ENCODE peak calls at places on chromosomes 3 and 15, in nine cellular contexts. Q is uterus, P is IMR-90, M is ovary, I is heart right ventricle, E is breast epithelium, X is astrocyte, U is adrenal gland, C is RWPE2. B is an unnamed sample. For H3K4me1, the result is how much of the 10 kb centered on the place peaks cover.

GRCh38 chr3:73521936-73522335 is 102.8 kb downstream of the PDZRN3 start:
- DNase-seq in Q (no peak), P (no peak), M (no peak), I (no peak), E (no peak), X (no peak), U (no peak), C (no peak), B (no peak)

GRCh38 chr3:134753999-134754742 is 40.9 kb upstream of the EPHB1 start:
- DNase-seq in Q (no peak), P (no peak), M (no peak), I (no peak), E (no peak), X (no peak), U (no peak), C (no peak), B (no peak)

GRCh38 chr15:40923551-40923950 is 5.6 kb upstream of the DLL4 start:
- DNase-seq in Q (no peak), P (peak), M (no peak), I (no peak), E (no peak), X (no peak), U (no peak), C (no peak), B (no peak)

GRCh38 chr15:75368689-75369239 is 357 bp upstream of the MAN2C1 start:
- DNase-seq in Q (no peak), P (peak), M (no peak), I (no peak), E (no peak), X (peak), U (no peak), C (no peak), B (no peak)

GRCh38 chr3:130992344-130992743 is 34.3 kb downstream of the ASTE1 start:
- DNase-seq in Q (no peak), P (no peak), M (no peak), I (no peak), E (no peak), X (no peak), U (no peak), C (no peak), B (no peak)

GRCh38 chr15:98754283-98755022 is 106.1 kb downstream of the IGF1R start:
- DNase-seq in Q (no peak), P (peak), M (no peak), I (no peak), E (no peak), X (peak), U (peak), C (no peak), B (no peak)

GRCh38 chr3:12399226-12399625 is 85.1 kb upstream of the TSEN2 start:
- DNase-seq in Q (no peak), P (no peak), M (no peak), I (no peak), E (no peak), X (no peak), U (no peak), C (no peak), B (no peak)

GRCh38 chr3:14359348-14359747 is 43.1 kb upstream of the SLC6A6 start:
- DNase-seq in Q (no peak), P (no peak), M (no peak), I (no peak), E (no peak), X (no peak), U (no peak), C (no peak), B (no peak)

GRCh38 chr15:59406446-59406845 is 31.5 kb upstream of the FAM81A start:
- DNase-seq in Q (no peak), P (no peak), M (no peak), I (no peak), E (no peak), X (no peak), U (no peak), C (no peak), B (no peak)

GRCh38 chr15:96416934-96417759 is 86.6 kb downstream of the NR2F2 start:
- DNase-seq in Q (peak), P (peak), M (no peak), I (no peak), E (no peak), X (no peak), U (peak), C (no peak), B (no peak)

GRCh38 chr3:196969001-196969659 is 497 bp upstream of the PIGZ start:
- DNase-seq in Q (no peak), P (no peak), M (no peak), I (peak), E (no peak), X (no peak), U (peak), C (no peak), B (peak)

GRCh38 chr3:172305974-172306373 is 142.3 kb downstream of the GHSR start:
- DNase-seq in Q (no peak), P (no peak), M (no peak), I (no peak), E (no peak), X (no peak), U (no peak), C (no peak), B (no peak)

GRCh38 chr3:196202516-196202970 is 8.7 kb downstream of the ZDHHC19 start:
- DNase-seq in Q (no peak), P (peak), M (peak), I (no peak), E (no peak), X (peak), U (peak), C (no peak), B (peak)

GRCh38 chr3:182617511-182617910 is 175.8 kb upstream of the ATP11B start:
- DNase-seq in Q (no peak), P (no peak), M (no peak), I (no peak), E (no peak), X (no peak), U (no peak), C (no peak), B (no peak)

GRCh38 chr3:86801921-86802320 is 189.0 kb downstream of the VGLL3 start:
- DNase-seq in Q (no peak), P (peak), M (no peak), I (no peak), E (no peak), X (peak), U (no peak), C (no peak), B (no peak)

GRCh38 chr15:31435891-31436628 is 109.4 kb downstream of the KLF13 start:
- DNase-seq in Q (no peak), P (no peak), M (no peak), I (no peak), E (no peak), X (no peak), U (no peak), C (no peak), B (no peak)

GRCh38 chr3:66253790-66254620 is 33.2 kb downstream of the SLC25A26 start:
- DNase-seq in Q (no peak), P (peak), M (no peak), I (no peak), E (no peak), X (peak), U (no peak), C (no peak), B (no peak)

DNA sequence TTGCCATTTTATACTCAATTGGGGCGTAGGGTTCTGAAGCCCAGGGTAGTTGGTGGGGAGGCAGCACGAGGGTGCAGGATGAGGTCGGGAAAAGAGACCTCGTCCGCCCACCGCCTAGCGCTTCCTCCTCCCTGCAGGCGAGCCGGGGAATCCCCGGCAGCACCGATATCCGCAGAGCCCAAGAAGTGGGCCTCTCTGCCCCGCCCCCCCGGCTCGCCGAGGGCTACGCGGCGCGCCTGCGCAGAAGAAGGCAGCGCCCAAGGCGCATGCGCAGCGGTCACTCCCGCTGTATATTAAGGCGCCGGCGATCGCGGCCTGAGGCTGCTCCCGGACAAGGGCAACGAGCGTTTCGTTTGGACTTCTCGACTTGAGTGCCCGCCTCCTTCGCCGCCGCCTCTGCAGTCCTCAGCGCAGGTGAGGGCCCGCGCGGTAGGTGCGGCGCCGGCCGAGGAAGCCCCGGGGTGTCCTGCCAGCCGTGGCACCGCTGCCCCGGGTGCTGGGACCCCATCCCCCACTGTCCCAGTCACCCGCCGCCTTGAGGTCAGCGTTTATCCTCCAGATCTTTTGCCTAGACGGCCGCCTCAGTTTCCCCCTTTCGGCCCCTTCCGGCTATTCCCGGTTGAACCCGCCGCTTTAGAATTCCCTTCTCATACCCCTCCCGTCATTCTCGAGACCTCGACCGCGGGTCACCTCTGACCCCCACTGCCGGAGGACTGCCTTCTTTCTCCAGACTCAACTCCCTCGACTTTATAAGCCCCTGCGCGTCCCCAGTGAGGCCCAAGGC is at the start of gene ALAS1:
- DNase-seq in Q (peak), P (peak), M (peak), I (peak), E (peak), X (peak), U (peak), C (peak), B (peak)
- TF ChIP-seq CTCF in Q (peak), P (no peak), M (peak), I (peak), E (no peak), X (no peak), U (peak), C (no peak), B (peak)

GRCh38 chr3:187063286-187064081 is 75.8 kb downstream of the RPL39L start:
- DNase-seq in Q (no peak), P (peak), M (no peak), I (no peak), E (peak), X (peak), U (no peak), C (no peak), B (no peak)
- H3K4me1 ChIP-seq in Q (under half), P (under half), M (under half), I (under half), E (under half), X (under half), U (under half), C (under half), B (under half)

DNA sequence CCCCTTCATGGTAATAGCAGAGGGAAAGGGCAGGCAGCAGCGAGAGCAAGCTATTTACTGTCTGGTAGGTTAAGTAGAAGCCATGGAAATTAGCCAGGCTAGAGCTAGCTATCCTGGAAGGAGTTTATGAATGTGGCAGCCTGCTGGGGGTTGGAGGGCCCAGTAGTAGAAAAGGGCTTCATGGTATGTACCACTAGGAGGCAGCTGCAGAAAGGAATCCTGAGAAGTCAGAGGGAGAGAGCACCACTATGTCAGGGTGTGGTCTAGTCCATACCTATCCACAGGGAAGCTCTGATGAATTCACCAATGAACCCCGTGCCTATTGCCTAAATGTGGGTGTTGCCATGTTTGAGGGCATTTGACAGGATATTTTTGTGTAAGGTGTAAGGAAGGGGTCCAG is 55.0 kb downstream of the PLAAT1 start:
- DNase-seq in Q (no peak), P (no peak), M (no peak), I (no peak), E (no peak), X (no peak), U (no peak), C (no peak), B (no peak)
- TF ChIP-seq CTCF in Q (no peak), P (no peak), M (no peak), I (no peak), E (no peak), X (no peak), U (no peak), C (no peak), B (no peak)

GRCh38 chr3:149396476-149396875 is 19.0 kb upstream of the TM4SF1 start:
- DNase-seq in Q (no peak), P (no peak), M (no peak), I (no peak), E (no peak), X (no peak), U (no peak), C (no peak), B (no peak)
- H3K4me1 ChIP-seq in Q (under half), P (under half), M (under half), I (under half), E (under half), X (under half), U (under half), C (under half), B (under half)

B was measured in left ventricle myocardium inferior.